ENCODE peak calls at places on chromosomes 7 and 10, in seven cellular contexts. One of them, this sample, is unnamed.

GRCh38 chr10:32937824-32938482 is 20.1 kb downstream of the ITGB1 start:
- DNase-seq in K562: no peak
- DNase-seq in HCT116: no peak
- DNase-seq in SK-N-SH: no peak
- DNase-seq in GM12878: no peak
- DNase-seq in H1: no peak
- DNase-seq in HepG2: peak
- DNase-seq in this sample: no peak

GRCh38 chr10:677750-678661 is 11.5 kb downstream of the DIP2C start:
- DNase-seq in K562: no peak
- DNase-seq in HCT116: no peak
- DNase-seq in SK-N-SH: no peak
- DNase-seq in GM12878: no peak
- DNase-seq in H1: no peak
- DNase-seq in HepG2: no peak
- DNase-seq in this sample: no peak

GRCh38 chr7:118183254-118183585 is 744 bp upstream of the LSM8 start:
- DNase-seq in K562: peak
- DNase-seq in HCT116: no peak
- DNase-seq in SK-N-SH: peak
- DNase-seq in GM12878: no peak
- DNase-seq in H1: no peak
- DNase-seq in HepG2: no peak
- DNase-seq in this sample: no peak

GRCh38 chr10:104321716-104322415 is 16.4 kb downstream of the ITPRIP start:
- DNase-seq in K562: no peak
- DNase-seq in HCT116: no peak
- DNase-seq in SK-N-SH: no peak
- DNase-seq in GM12878: no peak
- DNase-seq in H1: no peak
- DNase-seq in HepG2: no peak
- DNase-seq in this sample: no peak

GRCh38 chr7:42170724-42171123 is 66.3 kb downstream of the GLI3 start:
- DNase-seq in K562: no peak
- DNase-seq in HCT116: no peak
- DNase-seq in SK-N-SH: no peak
- DNase-seq in GM12878: no peak
- DNase-seq in H1: no peak
- DNase-seq in HepG2: no peak
- DNase-seq in this sample: no peak

GRCh38 chr7:143003393-143004051 is 23.4 kb downstream of the OR9A2 start:
- DNase-seq in K562: peak
- DNase-seq in HCT116: peak
- DNase-seq in SK-N-SH: peak
- DNase-seq in GM12878: peak
- DNase-seq in H1: no peak
- DNase-seq in HepG2: peak
- DNase-seq in this sample: peak

GRCh38 chr7:87223666-87224065 is 4.1 kb upstream of the TMEM243 start:
- DNase-seq in K562: no peak
- DNase-seq in HCT116: no peak
- DNase-seq in SK-N-SH: no peak
- DNase-seq in GM12878: no peak
- DNase-seq in H1: no peak
- DNase-seq in HepG2: no peak
- DNase-seq in this sample: no peak

GRCh38 chr10:13016413-13016812 is 14.9 kb upstream of the CCDC3 start:
- DNase-seq in K562: no peak
- DNase-seq in HCT116: no peak
- DNase-seq in SK-N-SH: no peak
- DNase-seq in GM12878: no peak
- DNase-seq in H1: no peak
- DNase-seq in HepG2: no peak
- DNase-seq in this sample: no peak

GRCh38 chr7:103752995-103753394 is 236.5 kb downstream of the RELN start:
- DNase-seq in K562: no peak
- DNase-seq in HCT116: no peak
- DNase-seq in SK-N-SH: no peak
- DNase-seq in GM12878: no peak
- DNase-seq in H1: no peak
- DNase-seq in HepG2: no peak
- DNase-seq in this sample: no peak

GRCh38 chr7:18357691-18358090 is 137.9 kb upstream of the HDAC9 start:
- DNase-seq in K562: no peak
- DNase-seq in HCT116: no peak
- DNase-seq in SK-N-SH: no peak
- DNase-seq in GM12878: no peak
- DNase-seq in H1: no peak
- DNase-seq in HepG2: no peak
- DNase-seq in this sample: no peak

GRCh38 chr7:102323914-102324195 is 32.4 kb downstream of the SPDYE6 start:
- DNase-seq in K562: no peak
- DNase-seq in HCT116: no peak
- DNase-seq in SK-N-SH: no peak
- DNase-seq in GM12878: no peak
- DNase-seq in H1: no peak
- DNase-seq in HepG2: no peak
- DNase-seq in this sample: no peak

GRCh38 chr10:110533149-110533548 is 34.3 kb upstream of the SMC3 start:
- DNase-seq in K562: peak
- DNase-seq in HCT116: no peak
- DNase-seq in SK-N-SH: no peak
- DNase-seq in GM12878: no peak
- DNase-seq in H1: no peak
- DNase-seq in HepG2: no peak
- DNase-seq in this sample: no peak

GRCh38 chr10:121129266-121129665 is 278.1 kb downstream of the WDR11 start:
- DNase-seq in K562: no peak
- DNase-seq in HCT116: no peak
- DNase-seq in SK-N-SH: no peak
- DNase-seq in GM12878: no peak
- DNase-seq in H1: no peak
- DNase-seq in HepG2: no peak
- DNase-seq in this sample: no peak

GRCh38 chr10:121132278-121132672 is 281.1 kb downstream of the WDR11 start:
- DNase-seq in K562: no peak
- DNase-seq in HCT116: no peak
- DNase-seq in SK-N-SH: no peak
- DNase-seq in GM12878: no peak
- DNase-seq in H1: no peak
- DNase-seq in HepG2: no peak
- DNase-seq in this sample: no peak

GRCh38 chr10:121131014-121131413 is 279.9 kb downstream of the WDR11 start:
- DNase-seq in K562: no peak
- DNase-seq in HCT116: no peak
- DNase-seq in SK-N-SH: no peak
- DNase-seq in GM12878: no peak
- DNase-seq in H1: no peak
- DNase-seq in HepG2: no peak
- DNase-seq in this sample: no peak

GRCh38 chr10:121131426-121132277 is 280.5 kb downstream of the WDR11 start:
- DNase-seq in K562: no peak
- DNase-seq in HCT116: no peak
- DNase-seq in SK-N-SH: no peak
- DNase-seq in GM12878: no peak
- DNase-seq in H1: no peak
- DNase-seq in HepG2: no peak
- DNase-seq in this sample: no peak

DNA sequence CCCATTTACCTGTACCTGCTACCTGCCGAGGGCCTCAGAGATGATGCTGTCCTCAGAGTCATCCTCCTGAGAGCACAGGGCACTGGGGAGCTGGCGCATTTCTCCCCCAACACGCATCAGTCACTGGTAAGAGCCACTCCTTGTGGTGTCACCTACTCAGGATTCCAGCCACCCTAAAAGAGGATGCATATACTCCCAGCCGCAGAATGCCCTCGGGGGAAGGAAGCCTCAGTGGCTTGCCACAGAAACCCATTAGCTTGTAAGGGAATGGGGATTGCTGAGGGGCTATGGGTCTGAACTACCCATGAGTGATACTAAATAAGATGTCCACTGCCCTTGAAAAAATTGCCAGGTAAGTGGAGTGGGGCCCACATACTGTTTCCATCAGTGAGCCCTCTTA is 279.2 kb downstream of the WDR11 start:
- DNase-seq in K562: no peak
- DNase-seq in HCT116: no peak
- DNase-seq in SK-N-SH: no peak
- DNase-seq in GM12878: no peak
- DNase-seq in H1: no peak
- DNase-seq in HepG2: no peak
- DNase-seq in this sample: no peak
- TF ChIP-seq JUND in K562: no peak
- TF ChIP-seq JUND in HCT116: no peak
- TF ChIP-seq JUND in SK-N-SH: no peak
- TF ChIP-seq JUND in GM12878: no peak
- TF ChIP-seq JUND in H1: no peak
- TF ChIP-seq JUND in HepG2: no peak
- TF ChIP-seq JUND in this sample: no peak

GRCh38 chr10:113692271-113692670 is 12.6 kb downstream of the CASP7 start:
- DNase-seq in K562: no peak
- DNase-seq in HCT116: no peak
- DNase-seq in SK-N-SH: no peak
- DNase-seq in GM12878: no peak
- DNase-seq in H1: no peak
- DNase-seq in HepG2: no peak
- DNase-seq in this sample: peak

GRCh38 chr10:113691381-113691780 is 11.7 kb downstream of the CASP7 start:
- DNase-seq in K562: no peak
- DNase-seq in HCT116: no peak
- DNase-seq in SK-N-SH: no peak
- DNase-seq in GM12878: no peak
- DNase-seq in H1: no peak
- DNase-seq in HepG2: no peak
- DNase-seq in this sample: no peak

GRCh38 chr10:113689574-113689973 is 9.9 kb downstream of the CASP7 start:
- DNase-seq in K562: no peak
- DNase-seq in HCT116: no peak
- DNase-seq in SK-N-SH: no peak
- DNase-seq in GM12878: no peak
- DNase-seq in H1: no peak
- DNase-seq in HepG2: no peak
- DNase-seq in this sample: no peak

GRCh38 chr10:113689057-113689456 is 9.3 kb downstream of the CASP7 start:
- DNase-seq in K562: no peak
- DNase-seq in HCT116: no peak
- DNase-seq in SK-N-SH: no peak
- DNase-seq in GM12878: no peak
- DNase-seq in H1: no peak
- DNase-seq in HepG2: no peak
- DNase-seq in this sample: no peak

DNA sequence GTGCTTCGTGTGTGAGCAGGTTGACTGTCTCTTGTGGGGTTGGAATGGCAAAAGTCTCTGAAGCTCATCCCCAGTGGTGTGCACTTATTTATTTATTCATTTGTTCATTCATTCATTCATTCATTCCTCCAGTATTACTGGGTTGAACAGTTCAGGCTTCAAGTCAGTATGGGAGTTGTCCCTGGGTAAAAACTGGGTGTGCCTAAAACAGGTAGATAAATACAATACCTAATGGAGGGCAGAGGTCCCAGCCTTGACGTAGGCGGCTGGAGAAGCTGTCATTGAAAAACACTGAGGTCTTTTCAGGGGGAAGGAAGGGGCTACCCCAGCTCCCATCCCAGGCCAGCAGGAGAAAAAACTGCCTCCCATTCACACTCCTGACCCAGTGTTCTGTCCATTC is 11.0 kb downstream of the CASP7 start:
- DNase-seq in K562: no peak
- DNase-seq in HCT116: no peak
- DNase-seq in SK-N-SH: no peak
- DNase-seq in GM12878: no peak
- DNase-seq in H1: no peak
- DNase-seq in HepG2: no peak
- DNase-seq in this sample: no peak
- TF ChIP-seq JUND in K562: no peak
- TF ChIP-seq JUND in HCT116: no peak
- TF ChIP-seq JUND in SK-N-SH: no peak
- TF ChIP-seq JUND in GM12878: no peak
- TF ChIP-seq JUND in H1: no peak
- TF ChIP-seq JUND in HepG2: no peak
- TF ChIP-seq JUND in this sample: no peak

DNA sequence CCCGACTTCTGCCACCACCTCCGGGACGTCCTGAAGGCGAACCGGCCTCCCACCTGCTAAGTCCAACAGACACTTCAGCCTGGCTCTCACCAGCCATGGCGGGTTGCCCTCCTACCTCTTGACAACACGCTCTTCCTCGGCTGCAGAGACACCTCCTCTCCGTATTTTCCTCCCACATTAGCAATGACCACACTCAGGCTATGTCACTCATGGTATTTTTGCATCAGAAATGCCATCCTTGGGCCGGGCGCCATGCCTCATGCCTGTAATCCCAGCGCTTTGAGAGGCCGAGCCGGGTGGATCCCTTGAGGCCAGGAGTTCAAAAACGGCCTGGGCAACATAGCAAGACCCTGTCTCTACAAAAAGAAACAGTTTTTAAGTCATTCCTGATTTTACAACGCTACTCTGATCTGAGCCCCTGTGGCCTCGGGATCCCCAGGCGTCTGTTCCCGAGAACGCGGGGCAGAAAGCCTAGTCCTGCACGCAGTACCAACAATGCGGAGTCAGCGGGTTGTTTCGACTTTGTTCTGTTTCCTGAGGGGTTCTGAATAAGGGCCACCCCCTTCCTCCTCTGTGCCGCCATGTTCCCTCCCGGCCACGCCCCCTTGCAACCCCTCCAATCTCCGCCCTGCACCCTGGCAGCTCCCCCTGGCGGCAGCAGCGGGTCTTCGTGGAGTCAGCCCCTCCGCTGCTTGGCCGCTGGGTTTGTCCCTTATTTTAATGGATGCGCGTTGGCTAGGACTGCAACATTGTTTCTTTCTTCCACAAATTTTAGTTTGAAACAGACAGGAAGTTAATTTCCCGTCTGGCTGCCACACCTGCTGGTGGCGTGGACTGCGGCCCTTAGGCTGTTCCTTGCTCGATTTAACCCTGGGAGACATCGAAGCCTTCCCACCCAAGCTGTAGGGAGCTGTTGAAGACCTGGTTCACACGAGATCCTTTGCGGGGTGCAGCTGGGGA is 9.7 kb upstream of the ZFAND2A start:
- DNase-seq in K562: peak
- DNase-seq in HCT116: no peak
- DNase-seq in SK-N-SH: peak
- DNase-seq in GM12878: peak
- DNase-seq in H1: no peak
- DNase-seq in HepG2: peak
- DNase-seq in this sample: peak
- TF ChIP-seq JUND in K562: no peak
- TF ChIP-seq JUND in HCT116: no peak
- TF ChIP-seq JUND in SK-N-SH: no peak
- TF ChIP-seq JUND in GM12878: no peak
- TF ChIP-seq JUND in H1: no peak
- TF ChIP-seq JUND in HepG2: no peak
- TF ChIP-seq JUND in this sample: no peak

DNA sequence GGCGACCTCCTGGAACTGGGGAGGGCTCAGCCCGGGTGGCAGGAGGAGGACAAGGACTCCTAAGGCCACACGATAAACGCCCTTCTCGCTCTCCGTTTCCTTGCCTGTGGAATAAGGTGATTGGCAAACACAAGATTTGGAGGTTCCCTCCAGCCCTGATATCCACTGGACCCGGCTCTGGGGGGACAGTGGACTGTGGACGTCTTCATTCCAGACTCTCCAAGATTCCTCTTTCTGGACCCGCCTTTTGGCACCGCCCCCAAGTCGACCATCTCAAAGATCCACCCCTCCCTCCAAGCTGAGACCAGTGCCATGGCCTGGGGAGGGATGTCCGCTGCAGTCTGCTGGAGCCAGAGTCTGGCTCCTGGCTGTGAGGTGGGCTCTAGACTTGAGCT is 23.6 kb downstream of the ZNF783 start:
- DNase-seq in K562: no peak
- DNase-seq in HCT116: no peak
- DNase-seq in SK-N-SH: peak
- DNase-seq in GM12878: no peak
- DNase-seq in H1: no peak
- DNase-seq in HepG2: no peak
- DNase-seq in this sample: no peak
- TF ChIP-seq JUND in K562: no peak
- TF ChIP-seq JUND in HCT116: no peak
- TF ChIP-seq JUND in SK-N-SH: no peak
- TF ChIP-seq JUND in GM12878: no peak
- TF ChIP-seq JUND in H1: no peak
- TF ChIP-seq JUND in HepG2: no peak
- TF ChIP-seq JUND in this sample: no peak

This sample was measured in T47D.